ENCODE peak calls at places on chromosomes 4 and X, in eight cellular contexts. W is HepG2; M is endothelial cell; S is GM03348; F is HAP-1; J is occipital lobe; L is H9; Q is activated CD8-positive, alpha-beta T cell treated with anti-CD3 and anti-CD28 coated beads, Interleukin-2, amount 10 ng/mL, durations not matched to agents 7 days and 5 days. I is an unnamed sample.

GRCh38 chr4:40915318-40916217 is 165.8 kb downstream of the NSUN7 start:
- DNase-seq in W (no peak), M (no peak), S (peak), F (no peak), J (no peak), L (no peak), Q (no peak), I (no peak)

GRCh38 chr4:6834867-6835266 is 52.3 kb downstream of the KIAA0232 start:
- DNase-seq in W (no peak), M (no peak), S (peak), F (no peak), J (no peak), L (no peak), Q (no peak), I (no peak)

GRCh38 chr4:139740531-139741041 is 75.0 kb downstream of the MGST2 start:
- DNase-seq in W (peak), M (no peak), S (peak), F (no peak), J (peak), L (no peak), Q (no peak), I (peak)

GRCh38 chr4:147368948-147369347 is 111.9 kb upstream of the EDNRA start:
- DNase-seq in W (no peak), M (no peak), S (no peak), F (no peak), J (no peak), L (no peak), Q (no peak), I (no peak)

GRCh38 chrX:12241026-12241425 is 102.8 kb downstream of the FRMPD4 start:
- DNase-seq in W (no peak), M (no peak), S (no peak), F (no peak), J (no peak), L (no peak), Q (no peak), I (no peak)

GRCh38 chrX:2374086-2374485 is 126.7 kb downstream of the DHRSX start:
- DNase-seq in W (no peak), M (no peak), S (peak), F (no peak), J (no peak), L (no peak), Q (no peak), I (no peak)

GRCh38 chrX:10628906-10629305 is 8.5 kb upstream of the MID1 start:
- DNase-seq in W (no peak), M (no peak), S (no peak), F (no peak), J (no peak), L (no peak), Q (no peak), I (no peak)

GRCh38 chr4:119087121-119087520 is 48.5 kb upstream of the MYOZ2 start:
- DNase-seq in W (no peak), M (no peak), S (peak), F (no peak), J (no peak), L (no peak), Q (no peak), I (no peak)

GRCh38 chr4:68466185-68466584 is 18.9 kb downstream of the TMPRSS11E start:
- DNase-seq in W (no peak), M (no peak), S (peak), F (no peak), J (no peak), L (no peak), Q (no peak), I (no peak)

GRCh38 chr4:12359420-12359819 is 930.7 kb upstream of the HS3ST1 start:
- DNase-seq in W (no peak), M (no peak), S (no peak), F (no peak), J (no peak), L (no peak), Q (no peak), I (no peak)

GRCh38 chrX:108735680-108736508 is 469 bp downstream of the IRS4 start:
- DNase-seq in W (no peak), M (peak), S (peak), F (peak), J (no peak), L (no peak), Q (no peak), I (no peak)